ENCODE peak calls at places on chromosomes 12 and 14, in nine cellular contexts. E, O, T, H, L, G, F, M and X are unnamed samples.

GRCh38 chr12:119841433-119842210 is 35.5 kb downstream of the CIT start:
- DNase-seq in E (no peak), O (no peak), T (no peak), H (no peak), L (no peak), G (peak; percentile 4), F (no peak), M (no peak), X (no peak)

GRCh38 chr12:106113042-106113441 is 25.7 kb downstream of the NUAK1 start:
- DNase-seq in E (no peak), O (no peak), T (no peak), H (peak; percentile 13), L (no peak), G (no peak), F (peak; percentile 62), M (no peak), X (no peak)

GRCh38 chr12:24803406-24804245 is 145.3 kb downstream of the BCAT1 start:
- DNase-seq in E (no peak), O (no peak), T (no peak), H (no peak), L (no peak), G (no peak), F (no peak), M (no peak), X (no peak)

GRCh38 chr12:61490732-61491498 is 769.3 kb upstream of the USP15 start:
- DNase-seq in E (no peak), O (no peak), T (no peak), H (no peak), L (no peak), G (no peak), F (no peak), M (no peak), X (no peak)

GRCh38 chr12:3947781-3948180 is 74.6 kb upstream of the PARP11 start:
- DNase-seq in E (no peak), O (no peak), T (no peak), H (no peak), L (no peak), G (no peak), F (no peak), M (no peak), X (no peak)

GRCh38 chr14:71539660-71540285 is 392.5 kb upstream of the RGS6 start:
- DNase-seq in E (no peak), O (no peak), T (no peak), H (no peak), L (no peak), G (no peak), F (no peak), M (no peak), X (no peak)

GRCh38 chr12:1828863-1829262 is 8.5 kb downstream of the LRTM2 start:
- DNase-seq in E (peak; percentile 24), O (peak; percentile 11), T (no peak), H (no peak), L (peak; percentile 22), G (no peak), F (no peak), M (no peak), X (no peak)

GRCh38 chr12:130807309-130807708 is 31.7 kb downstream of the STX2 start:
- DNase-seq in E (no peak), O (no peak), T (no peak), H (no peak), L (no peak), G (no peak), F (no peak), M (no peak), X (no peak)

GRCh38 chr14:59161571-59162175 is 26.8 kb upstream of the DAAM1 start:
- DNase-seq in E (no peak), O (no peak), T (no peak), H (peak; percentile 35), L (peak; percentile 45), G (peak; percentile 91), F (peak; percentile 61), M (no peak), X (no peak)

GRCh38 chr12:64889434-64890216 is 65.2 kb downstream of the TBC1D30 start:
- DNase-seq in E (no peak), O (no peak), T (no peak), H (no peak), L (no peak), G (no peak), F (no peak), M (no peak), X (no peak)

GRCh38 chr14:65156568-65157366 is 54.5 kb upstream of the MAX start:
- DNase-seq in E (no peak), O (peak; percentile 54), T (no peak), H (peak; percentile 74), L (peak; percentile 71), G (peak; percentile 93), F (peak; percentile 59), M (peak; percentile 68), X (peak; percentile 62)

GRCh38 chr12:82034769-82035168 is 275.6 kb upstream of the PPFIA2 start:
- DNase-seq in E (no peak), O (no peak), T (no peak), H (no peak), L (no peak), G (no peak), F (no peak), M (no peak), X (no peak)

GRCh38 chr14:103432627-103433026 is 47.4 kb downstream of the MARK3 start:
- DNase-seq in E (no peak), O (no peak), T (no peak), H (no peak), L (no peak), G (no peak), F (no peak), M (no peak), X (no peak)

GRCh38 chr14:102212356-102212755 is 72.7 kb downstream of the WDR20 start:
- DNase-seq in E (peak; percentile 49), O (no peak), T (no peak), H (no peak), L (no peak), G (no peak), F (no peak), M (no peak), X (no peak)

GRCh38 chr14:74704656-74705055 is 8.2 kb downstream of the AREL1 start:
- DNase-seq in E (no peak), O (no peak), T (no peak), H (no peak), L (no peak), G (no peak), F (peak; percentile 4), M (no peak), X (no peak)

GRCh38 chr12:28267920-28268680 is 77.8 kb downstream of the CCDC91 start:
- DNase-seq in E (no peak), O (no peak), T (peak; percentile 8), H (no peak), L (no peak), G (no peak), F (no peak), M (no peak), X (no peak)

DNA sequence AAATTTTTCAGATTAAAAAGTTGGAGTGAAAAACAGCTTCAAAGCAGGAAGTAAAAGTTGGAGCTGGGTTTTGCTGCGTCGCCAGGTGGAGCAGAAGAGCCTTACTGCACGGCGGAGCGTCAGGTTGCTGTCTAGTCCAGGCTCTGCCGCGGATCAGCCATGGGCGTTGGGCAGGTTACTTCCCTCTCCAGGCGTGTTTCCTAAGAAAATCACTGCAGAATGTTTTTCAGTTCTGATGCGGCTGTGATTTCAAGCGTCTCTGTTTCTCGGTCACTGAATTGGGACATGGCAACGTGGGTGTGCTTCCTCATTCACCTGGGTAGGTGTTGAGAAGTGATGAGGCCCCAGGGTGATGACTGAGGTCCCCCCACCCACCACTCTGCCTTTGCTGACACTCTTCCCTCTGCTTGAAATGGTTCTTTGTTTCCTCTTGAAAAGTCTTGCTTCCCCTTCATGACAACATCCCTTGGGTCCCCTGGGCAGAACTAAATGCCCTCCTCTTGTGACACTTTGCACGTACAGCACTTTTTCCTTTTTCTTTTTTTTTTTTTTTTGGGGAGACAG is 7.6 kb downstream of the EVL start:
- DNase-seq in E (no peak), O (peak; percentile 86), T (no peak), H (peak; percentile 62), L (no peak), G (no peak), F (no peak), M (peak; percentile 59), X (no peak)
- TF ChIP-seq CTCF in E (no peak), O (peak; percentile 41), T (no peak), H (peak; percentile 69), L (no peak), G (no peak), F (no peak), M (peak; percentile 68), X (no peak)

DNA sequence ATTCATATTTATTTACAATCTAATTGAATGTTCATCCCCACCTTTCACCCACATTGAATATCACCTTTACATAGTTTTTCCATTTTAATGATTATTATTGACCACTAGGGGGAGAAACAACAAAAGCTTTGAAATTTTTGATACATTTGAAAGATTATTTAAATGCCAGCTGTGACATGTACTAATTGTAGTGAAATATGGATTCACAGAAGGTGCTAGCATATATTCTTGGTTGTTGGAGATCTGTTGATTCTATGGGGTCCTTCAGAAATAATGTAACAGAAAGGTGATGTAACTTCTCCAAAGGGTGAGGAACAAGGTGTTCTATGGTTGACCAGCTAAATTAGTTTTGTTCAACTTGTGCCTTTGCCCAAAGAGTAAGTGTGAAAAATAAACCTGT is 22.4 kb upstream of the GPR33 start:
- DNase-seq in E (no peak), O (no peak), T (no peak), H (peak; percentile 23), L (no peak), G (peak; percentile 37), F (no peak), M (peak; percentile 39), X (no peak)
- TF ChIP-seq CTCF in E (peak; percentile 58), O (peak; percentile 62), T (peak; percentile 27), H (peak; percentile 48), L (peak; percentile 70), G (peak; percentile 29), F (peak; percentile 94), M (peak; percentile 87), X (peak; percentile 30)

DNA sequence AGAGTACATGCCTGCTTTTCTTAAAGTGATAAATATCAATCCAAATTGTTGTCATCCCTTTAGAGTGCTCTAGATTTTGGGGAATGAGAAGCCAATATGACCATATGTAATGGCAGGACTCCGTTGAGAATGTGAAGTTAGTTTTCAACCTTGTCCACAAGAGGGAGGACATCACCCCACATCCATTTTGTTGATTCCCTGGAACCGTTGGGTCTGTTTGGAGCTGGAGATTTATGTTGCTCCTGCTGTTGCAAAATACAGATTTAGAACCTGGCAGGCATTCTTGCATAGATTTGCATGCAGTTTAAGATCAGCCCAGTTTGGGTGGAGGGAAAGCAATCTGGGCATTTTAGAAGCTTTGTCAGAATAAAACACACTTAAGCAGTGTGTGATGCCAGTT is 620.1 kb downstream of the NRXN3 start:
- DNase-seq in E (no peak), O (no peak), T (no peak), H (no peak), L (no peak), G (no peak), F (no peak), M (no peak), X (no peak)
- TF ChIP-seq CTCF in E (no peak), O (no peak), T (no peak), H (no peak), L (no peak), G (no peak), F (no peak), M (peak; percentile 43), X (no peak)

DNA sequence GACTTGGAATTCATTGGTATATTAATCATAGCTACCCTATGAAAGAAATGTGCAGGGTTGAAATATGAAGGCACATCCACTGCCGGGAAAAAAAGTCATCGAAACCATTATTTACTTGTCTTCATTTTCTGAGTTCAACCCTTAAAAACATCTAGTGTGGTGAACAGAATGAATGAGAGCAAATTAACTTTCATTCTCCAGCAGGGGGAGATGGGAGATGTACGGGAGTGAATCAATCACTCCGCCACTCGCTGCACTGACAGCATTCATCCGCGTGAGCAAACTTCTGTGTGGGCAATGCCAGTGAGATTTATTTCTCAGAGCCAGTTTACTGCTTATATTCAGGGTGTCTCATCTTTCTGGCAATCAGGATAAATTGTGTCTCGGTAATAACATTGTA is 463.5 kb upstream of the MIS18BP1 start:
- DNase-seq in E (no peak), O (no peak), T (no peak), H (no peak), L (no peak), G (no peak), F (no peak), M (peak; percentile 1), X (no peak)
- TF ChIP-seq CTCF in E (no peak), O (no peak), T (no peak), H (no peak), L (peak; percentile 4), G (no peak), F (peak; percentile 65), M (peak; percentile 27), X (no peak)